ENCODE peak calls at places on chromosomes 6 and 20, in seven cellular contexts. E, Z, F, G, S, J and Q are unnamed samples.

GRCh38 chr6:37024665-37025337 is 19.3 kb downstream of the FGD2 start:
- DNase-seq in F (peak), E (peak), S (no peak), J (no peak), Z (no peak), G (no peak), Q (peak)

GRCh38 chr20:22507240-22507961 is 77.0 kb downstream of the FOXA2 start:
- DNase-seq in Z (no peak), J (no peak), E (no peak), G (no peak), S (no peak), F (no peak), Q (no peak)

GRCh38 chr6:9620263-9620662 is 794.6 kb downstream of the TFAP2A start:
- DNase-seq in E (peak), S (no peak), J (no peak), F (peak), G (no peak), Z (no peak), Q (peak)

GRCh38 chr20:7585126-7585679 is 355.1 kb downstream of the HAO1 start:
- DNase-seq in E (peak), S (no peak), F (no peak), J (no peak), G (no peak), Z (no peak), Q (no peak)

GRCh38 chr20:45897692-45898091 is 6.6 kb downstream of the CTSA start:
- DNase-seq in S (no peak), Z (no peak), E (no peak), F (no peak), G (no peak), J (no peak), Q (no peak)

GRCh38 chr20:7859371-7859802 is 80.9 kb downstream of the HAO1 start:
- DNase-seq in G (peak), F (peak), S (peak), J (peak), E (peak), Z (no peak), Q (peak)

GRCh38 chr20:46237736-46238135 is 70.6 kb downstream of the CDH22 start:
- DNase-seq in S (no peak), G (no peak), Z (no peak), J (no peak), E (no peak), F (no peak), Q (no peak)

GRCh38 chr6:14719273-14719672 is 526.6 kb upstream of the JARID2 start:
- DNase-seq in E (no peak), J (no peak), F (no peak), S (no peak), Z (no peak), G (no peak), Q (no peak)

GRCh38 chr6:4658486-4658885 is 117.7 kb upstream of the CDYL start:
- DNase-seq in S (no peak), Z (no peak), G (no peak), F (no peak), J (no peak), E (no peak), Q (no peak)

GRCh38 chr6:67666177-67666964 is 968.7 kb upstream of the ADGRB3 start:
- DNase-seq in G (no peak), J (no peak), F (no peak), E (no peak), S (no peak), Z (no peak), Q (no peak)

GRCh38 chr20:8646716-8647115 is 422.2 kb upstream of the PLCB4 start:
- DNase-seq in S (no peak), G (no peak), Z (no peak), E (no peak), F (no peak), J (no peak), Q (peak)

GRCh38 chr20:62312662-62312977 is 9.8 kb downstream of the ADRM1 start:
- DNase-seq in E (no peak), J (no peak), Z (no peak), G (no peak), F (no peak), S (no peak), Q (no peak)

GRCh38 chr20:58708246-58708931 is 15.8 kb downstream of the NPEPL1 start:
- DNase-seq in E (no peak), S (peak), Z (no peak), F (no peak), J (no peak), G (no peak), Q (no peak)

GRCh38 chr6:3844097-3844463 is 5.1 kb upstream of the FAM50B start:
- DNase-seq in F (no peak), S (no peak), J (no peak), G (no peak), E (peak), Z (no peak), Q (no peak)